ENCODE peak calls at places on chromosome 2, in eight cellular contexts. D is Ammon's horn, K is SK-N-SH, Z is NCI-H1092, G is sigmoid colon, J is iris pigment epithelial cell, Q is mesenteric fat pad, C is iPS DF 19.7. P is an unnamed sample.

GRCh38 chr2:225779829-225780228 is 380.3 kb downstream of the NYAP2 start:
- DNase-seq in D (no peak), Z (no peak), C (no peak), Q (no peak), G (no peak), K (no peak), J (no peak), P (no peak)

GRCh38 chr2:55043841-55044240 is 6.4 kb downstream of the RTN4 start:
- DNase-seq in K (no peak), G (no peak), Q (no peak), C (no peak), D (no peak), Z (no peak), J (no peak), P (no peak)

GRCh38 chr2:73931531-73932500 is 5.1 kb downstream of the DGUOK start:
- DNase-seq in Z (no peak), C (no peak), Q (no peak), G (no peak), J (peak), K (no peak), D (peak), P (no peak)

GRCh38 chr2:97645112-97645699 is 656 bp upstream of the COX5B start:
- DNase-seq in C (no peak), G (peak), J (peak), Q (no peak), Z (no peak), D (no peak), K (peak), P (no peak)

GRCh38 chr2:105100064-105100840 is 62.4 kb downstream of the MRPS9 start:
- DNase-seq in D (peak), Q (no peak), K (no peak), Z (no peak), G (no peak), J (no peak), C (no peak), P (no peak)

GRCh38 chr2:3706892-3707291 is 3.5 kb downstream of the DCDC2C start:
- DNase-seq in D (no peak), J (no peak), K (no peak), Z (no peak), G (no peak), C (no peak), Q (no peak), P (no peak)

GRCh38 chr2:143946436-143947385 is 573.2 kb downstream of the ZEB2 start:
- DNase-seq in D (no peak), K (no peak), Q (no peak), J (no peak), G (no peak), Z (no peak), C (no peak), P (peak)

GRCh38 chr2:96594701-96595152 is 43.4 kb downstream of the KANSL3 start:
- DNase-seq in G (no peak), Z (no peak), D (no peak), C (no peak), K (no peak), J (no peak), Q (no peak), P (no peak)

GRCh38 chr2:85215074-85216050 is 82.2 kb downstream of the TCF7L1 start:
- DNase-seq in J (peak), C (no peak), G (no peak), Q (no peak), D (no peak), K (peak), Z (no peak), P (peak)

GRCh38 chr2:203808041-203808750 is 59.4 kb upstream of the CTLA4 start:
- DNase-seq in G (no peak), C (no peak), Z (no peak), K (no peak), Q (no peak), J (peak), D (no peak), P (no peak)

GRCh38 chr2:179974743-179975142 is 32.4 kb downstream of the CWC22 start:
- DNase-seq in D (no peak), K (no peak), J (peak), Q (no peak), G (no peak), Z (no peak), C (no peak), P (no peak)

GRCh38 chr2:177668617-177669016 is 276.0 kb downstream of the AGPS start:
- DNase-seq in C (no peak), Z (no peak), K (no peak), G (no peak), D (no peak), J (no peak), Q (no peak), P (no peak)

GRCh38 chr2:133421516-133422324 is 146.5 kb downstream of the NCKAP5 start:
- DNase-seq in Z (peak), G (no peak), D (peak), J (peak), C (no peak), Q (no peak), K (peak), P (peak)

GRCh38 chr2:186669146-186669545 is 24.7 kb upstream of the FAM171B start:
- DNase-seq in Z (no peak), C (no peak), G (no peak), K (no peak), D (no peak), Q (no peak), J (no peak), P (no peak)

GRCh38 chr2:240459401-240460242 is 24.2 kb downstream of the GPC1 start:
- DNase-seq in Z (no peak), G (peak), K (no peak), J (no peak), C (no peak), D (no peak), Q (no peak), P (no peak)

GRCh38 chr2:78999410-78999809 is 26.1 kb upstream of the REG3G start:
- DNase-seq in J (peak), D (no peak), C (no peak), Z (no peak), Q (no peak), G (no peak), K (peak), P (no peak)

GRCh38 chr2:200418399-200418798 is 91.5 kb downstream of the KCTD18 start:
- DNase-seq in J (no peak), Z (no peak), G (no peak), K (no peak), C (no peak), D (no peak), Q (no peak), P (no peak)

GRCh38 chr2:208062113-208062512 is 36.8 kb upstream of the PLEKHM3 start:
- DNase-seq in K (no peak), G (no peak), Q (no peak), Z (no peak), J (peak), D (peak), C (peak), P (no peak)

GRCh38 chr2:232781765-232782164 is 5.4 kb upstream of the KCNJ13 start:
- DNase-seq in D (no peak), K (peak), J (peak), Q (no peak), C (no peak), G (no peak), Z (no peak), P (no peak)

GRCh38 chr2:1032030-1032429 is 81.4 kb downstream of the SNTG2 start:
- DNase-seq in G (no peak), D (no peak), J (no peak), Q (no peak), C (no peak), K (no peak), Z (no peak), P (no peak)

GRCh38 chr2:72827999-72828646 is 2.3 kb upstream of the EXOC6B start:
- DNase-seq in D (no peak), Z (no peak), C (no peak), J (peak), Q (no peak), G (no peak), K (no peak), P (no peak)

GRCh38 chr2:36565712-36566111 is 32.3 kb downstream of the FEZ2 start:
- DNase-seq in C (no peak), J (no peak), Z (no peak), D (no peak), K (no peak), G (no peak), Q (no peak), P (no peak)

GRCh38 chr2:113173563-113174368 is at the start of gene PSD4:
- DNase-seq in G (no peak), J (no peak), Q (peak), D (peak), Z (no peak), C (no peak), K (no peak), P (no peak)

GRCh38 chr2:112290098-112290497 is 14.7 kb downstream of the ZC3H6 start:
- DNase-seq in K (no peak), D (no peak), J (no peak), C (no peak), Z (no peak), G (no peak), Q (no peak), P (no peak)

GRCh38 chr2:152740743-152741328 is 22.4 kb downstream of the ARL6IP6 start:
- DNase-seq in C (no peak), G (no peak), Q (no peak), J (peak), Z (peak), D (peak), K (peak), P (peak)

GRCh38 chr2:124810132-124810531 is 785.0 kb downstream of the CNTNAP5 start:
- DNase-seq in D (peak), Z (peak), C (peak), Q (no peak), G (no peak), J (no peak), K (peak), P (no peak)

GRCh38 chr2:96647681-96648080 is 5.1 kb downstream of the FER1L5 start:
- DNase-seq in K (no peak), D (no peak), Q (peak), Z (no peak), C (no peak), J (peak), G (no peak), P (no peak)

GRCh38 chr2:158125756-158126498 is 24.3 kb downstream of the UPP2 start:
- DNase-seq in D (no peak), Q (no peak), C (no peak), J (no peak), G (no peak), K (no peak), Z (no peak), P (no peak)

GRCh38 chr2:11505652-11506610 is 27.9 kb upstream of the GREB1 start:
- DNase-seq in C (no peak), Q (no peak), J (peak), Z (no peak), D (no peak), G (no peak), K (no peak), P (no peak)

GRCh38 chr2:239465017-239466001 is 64.5 kb upstream of the HDAC4 start:
- DNase-seq in D (peak), G (peak), Q (peak), C (no peak), J (no peak), Z (no peak), K (no peak), P (no peak)

GRCh38 chr2:161123531-161124030 is 36.6 kb upstream of the TANK start:
- DNase-seq in J (peak), G (no peak), Z (no peak), D (no peak), Q (no peak), K (no peak), C (no peak), P (no peak)

GRCh38 chr2:26561918-26562810 is 79.0 kb downstream of the CIB4 start:
- DNase-seq in C (no peak), K (peak), Z (peak), G (peak), Q (peak), D (no peak), J (peak), P (no peak)

P was measured in cerebellum.